ENCODE peak calls at places on chromosome 1, in eight cellular contexts. One of them, this sample, is unnamed.

GRCh38 chr1:46448109-46448911 is 41.3 kb upstream of the DMBX1 start:
- DNase-seq in cardiac muscle cell: no peak
- DNase-seq in left ventricle myocardium inferior: no peak
- DNase-seq in caudate nucleus: no peak
- DNase-seq in H1: peak; percentile 80
- DNase-seq in tibial nerve: no peak
- DNase-seq in CD8-positive, alpha-beta memory T cell: no peak
- DNase-seq in body of pancreas: no peak
- DNase-seq in this sample: no peak

GRCh38 chr1:90475623-90476022 is 241.5 kb downstream of the BARHL2 start:
- DNase-seq in cardiac muscle cell: peak; percentile 0
- DNase-seq in left ventricle myocardium inferior: no peak
- DNase-seq in caudate nucleus: no peak
- DNase-seq in H1: no peak
- DNase-seq in tibial nerve: no peak
- DNase-seq in CD8-positive, alpha-beta memory T cell: no peak
- DNase-seq in body of pancreas: no peak
- DNase-seq in this sample: peak; percentile 68

GRCh38 chr1:63461661-63462230 is 61.3 kb downstream of the ITGB3BP start:
- DNase-seq in cardiac muscle cell: no peak
- DNase-seq in left ventricle myocardium inferior: no peak
- DNase-seq in caudate nucleus: no peak
- DNase-seq in H1: no peak
- DNase-seq in tibial nerve: no peak
- DNase-seq in CD8-positive, alpha-beta memory T cell: no peak
- DNase-seq in body of pancreas: no peak
- DNase-seq in this sample: no peak

GRCh38 chr1:27658951-27659496 is 13.0 kb downstream of the IFI6 start:
- DNase-seq in cardiac muscle cell: peak; percentile 69
- DNase-seq in left ventricle myocardium inferior: no peak
- DNase-seq in caudate nucleus: no peak
- DNase-seq in H1: peak; percentile 64
- DNase-seq in tibial nerve: no peak
- DNase-seq in CD8-positive, alpha-beta memory T cell: no peak
- DNase-seq in body of pancreas: no peak
- DNase-seq in this sample: no peak

GRCh38 chr1:168637350-168637991 is 61.1 kb downstream of the XCL1 start:
- DNase-seq in cardiac muscle cell: peak; percentile 57
- DNase-seq in left ventricle myocardium inferior: no peak
- DNase-seq in caudate nucleus: no peak
- DNase-seq in H1: no peak
- DNase-seq in tibial nerve: no peak
- DNase-seq in CD8-positive, alpha-beta memory T cell: no peak
- DNase-seq in body of pancreas: peak; percentile 16
- DNase-seq in this sample: peak; percentile 80

GRCh38 chr1:185971688-185972087 is 237.5 kb downstream of the HMCN1 start:
- DNase-seq in cardiac muscle cell: peak; percentile 82
- DNase-seq in left ventricle myocardium inferior: no peak
- DNase-seq in caudate nucleus: no peak
- DNase-seq in H1: no peak
- DNase-seq in tibial nerve: no peak
- DNase-seq in CD8-positive, alpha-beta memory T cell: no peak
- DNase-seq in body of pancreas: no peak
- DNase-seq in this sample: no peak

GRCh38 chr1:113199718-113200455 is 126.9 kb downstream of the LRIG2 start:
- DNase-seq in cardiac muscle cell: no peak
- DNase-seq in left ventricle myocardium inferior: no peak
- DNase-seq in caudate nucleus: no peak
- DNase-seq in H1: no peak
- DNase-seq in tibial nerve: no peak
- DNase-seq in CD8-positive, alpha-beta memory T cell: no peak
- DNase-seq in body of pancreas: no peak
- DNase-seq in this sample: peak; percentile 38

GRCh38 chr1:177444997-177445746 is 274.4 kb downstream of the BRINP2 start:
- DNase-seq in cardiac muscle cell: no peak
- DNase-seq in left ventricle myocardium inferior: no peak
- DNase-seq in caudate nucleus: no peak
- DNase-seq in H1: no peak
- DNase-seq in tibial nerve: no peak
- DNase-seq in CD8-positive, alpha-beta memory T cell: no peak
- DNase-seq in body of pancreas: no peak
- DNase-seq in this sample: no peak

GRCh38 chr1:10152709-10153284 is 57.6 kb upstream of the KIF1B start:
- DNase-seq in cardiac muscle cell: peak; percentile 68
- DNase-seq in left ventricle myocardium inferior: no peak
- DNase-seq in caudate nucleus: no peak
- DNase-seq in H1: peak; percentile 87
- DNase-seq in tibial nerve: no peak
- DNase-seq in CD8-positive, alpha-beta memory T cell: no peak
- DNase-seq in body of pancreas: peak; percentile 35
- DNase-seq in this sample: peak; percentile 71

GRCh38 chr1:206893380-206893779 is 3.9 kb upstream of the IL24 start:
- DNase-seq in cardiac muscle cell: no peak
- DNase-seq in left ventricle myocardium inferior: no peak
- DNase-seq in caudate nucleus: no peak
- DNase-seq in H1: no peak
- DNase-seq in tibial nerve: no peak
- DNase-seq in CD8-positive, alpha-beta memory T cell: no peak
- DNase-seq in body of pancreas: no peak
- DNase-seq in this sample: no peak

GRCh38 chr1:206890125-206890637 is 7.1 kb upstream of the IL24 start:
- DNase-seq in cardiac muscle cell: peak; percentile 86
- DNase-seq in left ventricle myocardium inferior: no peak
- DNase-seq in caudate nucleus: no peak
- DNase-seq in H1: peak; percentile 38
- DNase-seq in tibial nerve: no peak
- DNase-seq in CD8-positive, alpha-beta memory T cell: no peak
- DNase-seq in body of pancreas: no peak
- DNase-seq in this sample: peak; percentile 17

GRCh38 chr1:206891412-206891811 is 5.8 kb upstream of the IL24 start:
- DNase-seq in cardiac muscle cell: peak; percentile 53
- DNase-seq in left ventricle myocardium inferior: no peak
- DNase-seq in caudate nucleus: no peak
- DNase-seq in H1: peak; percentile 29
- DNase-seq in tibial nerve: no peak
- DNase-seq in CD8-positive, alpha-beta memory T cell: no peak
- DNase-seq in body of pancreas: no peak
- DNase-seq in this sample: no peak

GRCh38 chr1:206890690-206891089 is 6.6 kb upstream of the IL24 start:
- DNase-seq in cardiac muscle cell: peak; percentile 94
- DNase-seq in left ventricle myocardium inferior: no peak
- DNase-seq in caudate nucleus: no peak
- DNase-seq in H1: peak; percentile 42
- DNase-seq in tibial nerve: no peak
- DNase-seq in CD8-positive, alpha-beta memory T cell: no peak
- DNase-seq in body of pancreas: no peak
- DNase-seq in this sample: peak; percentile 33

GRCh38 chr1:206892351-206892984 is 4.8 kb upstream of the IL24 start:
- DNase-seq in cardiac muscle cell: peak; percentile 75
- DNase-seq in left ventricle myocardium inferior: no peak
- DNase-seq in caudate nucleus: no peak
- DNase-seq in H1: no peak
- DNase-seq in tibial nerve: no peak
- DNase-seq in CD8-positive, alpha-beta memory T cell: no peak
- DNase-seq in body of pancreas: no peak
- DNase-seq in this sample: no peak
- H3K27ac ChIP-seq in cardiac muscle cell: no peak overlapping the region
- H3K27ac ChIP-seq in left ventricle myocardium inferior: no peak overlapping the region
- H3K27ac ChIP-seq in caudate nucleus: no peak overlapping the region
- H3K27ac ChIP-seq in H1: no peak overlapping the region
- H3K27ac ChIP-seq in tibial nerve: no peak overlapping the region
- H3K27ac ChIP-seq in CD8-positive, alpha-beta memory T cell: no peak overlapping the region
- H3K27ac ChIP-seq in body of pancreas: no peak overlapping the region
- H3K27ac ChIP-seq in this sample: no peak overlapping the region

GRCh38 chr1:68571499-68571898 is 74.6 kb upstream of the DEPDC1 start:
- DNase-seq in cardiac muscle cell: peak; percentile 38
- DNase-seq in left ventricle myocardium inferior: no peak
- DNase-seq in caudate nucleus: no peak
- DNase-seq in H1: no peak
- DNase-seq in tibial nerve: no peak
- DNase-seq in CD8-positive, alpha-beta memory T cell: no peak
- DNase-seq in body of pancreas: no peak
- DNase-seq in this sample: no peak

GRCh38 chr1:68565923-68566322 is 69.0 kb upstream of the DEPDC1 start:
- DNase-seq in cardiac muscle cell: no peak
- DNase-seq in left ventricle myocardium inferior: no peak
- DNase-seq in caudate nucleus: no peak
- DNase-seq in H1: no peak
- DNase-seq in tibial nerve: no peak
- DNase-seq in CD8-positive, alpha-beta memory T cell: no peak
- DNase-seq in body of pancreas: no peak
- DNase-seq in this sample: no peak

GRCh38 chr1:68570859-68571258 is 74.0 kb upstream of the DEPDC1 start:
- DNase-seq in cardiac muscle cell: peak; percentile 11
- DNase-seq in left ventricle myocardium inferior: no peak
- DNase-seq in caudate nucleus: no peak
- DNase-seq in H1: no peak
- DNase-seq in tibial nerve: no peak
- DNase-seq in CD8-positive, alpha-beta memory T cell: no peak
- DNase-seq in body of pancreas: no peak
- DNase-seq in this sample: no peak
- H3K27ac ChIP-seq in cardiac muscle cell: no peak overlapping the region
- H3K27ac ChIP-seq in left ventricle myocardium inferior: no peak overlapping the region
- H3K27ac ChIP-seq in caudate nucleus: peak overlapping the region; percentile 77
- H3K27ac ChIP-seq in H1: no peak overlapping the region
- H3K27ac ChIP-seq in tibial nerve: no peak overlapping the region
- H3K27ac ChIP-seq in CD8-positive, alpha-beta memory T cell: no peak overlapping the region
- H3K27ac ChIP-seq in body of pancreas: no peak overlapping the region
- H3K27ac ChIP-seq in this sample: no peak overlapping the region

GRCh38 chr1:50847303-50847702 is 112.8 kb downstream of the FAF1 start:
- DNase-seq in cardiac muscle cell: no peak
- DNase-seq in left ventricle myocardium inferior: no peak
- DNase-seq in caudate nucleus: no peak
- DNase-seq in H1: no peak
- DNase-seq in tibial nerve: no peak
- DNase-seq in CD8-positive, alpha-beta memory T cell: no peak
- DNase-seq in body of pancreas: no peak
- DNase-seq in this sample: no peak

GRCh38 chr1:50846224-50846839 is 113.7 kb downstream of the FAF1 start:
- DNase-seq in cardiac muscle cell: no peak
- DNase-seq in left ventricle myocardium inferior: no peak
- DNase-seq in caudate nucleus: no peak
- DNase-seq in H1: peak; percentile 45
- DNase-seq in tibial nerve: no peak
- DNase-seq in CD8-positive, alpha-beta memory T cell: no peak
- DNase-seq in body of pancreas: no peak
- DNase-seq in this sample: no peak

GRCh38 chr1:50836117-50836516 is 124.0 kb downstream of the FAF1 start:
- DNase-seq in cardiac muscle cell: no peak
- DNase-seq in left ventricle myocardium inferior: no peak
- DNase-seq in caudate nucleus: no peak
- DNase-seq in H1: no peak
- DNase-seq in tibial nerve: no peak
- DNase-seq in CD8-positive, alpha-beta memory T cell: no peak
- DNase-seq in body of pancreas: no peak
- DNase-seq in this sample: no peak

DNA sequence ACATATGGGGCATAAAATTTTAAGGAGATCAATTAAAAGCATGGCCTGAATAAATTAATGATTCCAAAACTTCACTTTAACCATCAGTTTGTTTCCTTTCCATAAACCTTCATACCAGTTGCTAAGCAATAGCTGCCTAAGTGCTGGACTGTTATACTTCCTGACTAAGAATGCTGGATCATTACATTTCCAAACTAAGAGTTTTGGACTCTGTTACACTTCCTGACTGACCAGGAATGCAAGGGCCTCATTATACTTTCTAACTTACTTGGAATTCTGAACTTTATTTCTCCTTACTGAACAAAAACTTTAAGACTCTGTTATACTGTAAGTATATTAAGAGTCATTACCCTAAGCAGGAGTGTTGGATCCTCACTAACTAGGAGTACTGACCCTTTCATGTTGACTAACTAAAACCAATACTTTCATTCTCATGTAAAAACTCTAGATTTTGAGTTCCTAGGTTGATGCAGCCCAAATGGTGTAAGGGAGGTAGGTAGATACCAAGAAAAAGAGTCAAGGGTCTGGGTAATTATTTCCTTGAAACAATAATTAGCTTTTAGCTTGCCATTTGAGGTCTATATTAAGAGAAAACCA is 118.2 kb downstream of the FAF1 start:
- DNase-seq in cardiac muscle cell: peak; percentile 56
- DNase-seq in left ventricle myocardium inferior: no peak
- DNase-seq in caudate nucleus: no peak
- DNase-seq in H1: no peak
- DNase-seq in tibial nerve: no peak
- DNase-seq in CD8-positive, alpha-beta memory T cell: no peak
- DNase-seq in body of pancreas: no peak
- DNase-seq in this sample: no peak
- H3K27ac ChIP-seq in cardiac muscle cell: no peak overlapping the region
- H3K27ac ChIP-seq in left ventricle myocardium inferior: no peak overlapping the region
- H3K27ac ChIP-seq in caudate nucleus: no peak overlapping the region
- H3K27ac ChIP-seq in H1: no peak overlapping the region
- H3K27ac ChIP-seq in tibial nerve: no peak overlapping the region
- H3K27ac ChIP-seq in CD8-positive, alpha-beta memory T cell: no peak overlapping the region
- H3K27ac ChIP-seq in body of pancreas: no peak overlapping the region
- H3K27ac ChIP-seq in this sample: no peak overlapping the region

GRCh38 chr1:6601865-6602668 is 602 bp downstream of the KLHL21 start:
- DNase-seq in cardiac muscle cell: no peak
- DNase-seq in left ventricle myocardium inferior: peak; percentile 51
- DNase-seq in caudate nucleus: peak; percentile 41
- DNase-seq in H1: no peak
- DNase-seq in tibial nerve: no peak
- DNase-seq in CD8-positive, alpha-beta memory T cell: no peak
- DNase-seq in body of pancreas: peak; percentile 72
- DNase-seq in this sample: no peak

GRCh38 chr1:6602669-6603423 is at the start of gene KLHL21:
- DNase-seq in cardiac muscle cell: peak; percentile 93
- DNase-seq in left ventricle myocardium inferior: peak; percentile 92
- DNase-seq in caudate nucleus: peak; percentile 86
- DNase-seq in H1: peak; percentile 79
- DNase-seq in tibial nerve: peak; percentile 85
- DNase-seq in CD8-positive, alpha-beta memory T cell: peak; percentile 84
- DNase-seq in body of pancreas: peak; percentile 92
- DNase-seq in this sample: peak; percentile 93

GRCh38 chr1:6599141-6599975 is 3.3 kb downstream of the KLHL21 start:
- DNase-seq in cardiac muscle cell: no peak
- DNase-seq in left ventricle myocardium inferior: no peak
- DNase-seq in caudate nucleus: no peak
- DNase-seq in H1: no peak
- DNase-seq in tibial nerve: no peak
- DNase-seq in CD8-positive, alpha-beta memory T cell: peak; percentile 32
- DNase-seq in body of pancreas: peak; percentile 33
- DNase-seq in this sample: no peak

GRCh38 chr1:6600410-6601048 is 2.1 kb downstream of the KLHL21 start:
- DNase-seq in cardiac muscle cell: no peak
- DNase-seq in left ventricle myocardium inferior: no peak
- DNase-seq in caudate nucleus: no peak
- DNase-seq in H1: peak; percentile 52
- DNase-seq in tibial nerve: no peak
- DNase-seq in CD8-positive, alpha-beta memory T cell: no peak
- DNase-seq in body of pancreas: no peak
- DNase-seq in this sample: no peak

GRCh38 chr1:6601049-6601864 is 1.4 kb downstream of the KLHL21 start:
- DNase-seq in cardiac muscle cell: peak; percentile 92
- DNase-seq in left ventricle myocardium inferior: peak; percentile 68
- DNase-seq in caudate nucleus: peak; percentile 31
- DNase-seq in H1: peak; percentile 58
- DNase-seq in tibial nerve: peak; percentile 63
- DNase-seq in CD8-positive, alpha-beta memory T cell: peak; percentile 60
- DNase-seq in body of pancreas: peak; percentile 94
- DNase-seq in this sample: peak; percentile 78
- H3K27ac ChIP-seq in cardiac muscle cell: peak overlapping the region; percentile 99
- H3K27ac ChIP-seq in left ventricle myocardium inferior: peak overlapping the region; percentile 100
- H3K27ac ChIP-seq in caudate nucleus: peak overlapping the region; percentile 95
- H3K27ac ChIP-seq in H1: no peak overlapping the region
- H3K27ac ChIP-seq in tibial nerve: peak overlapping the region; percentile 99
- H3K27ac ChIP-seq in CD8-positive, alpha-beta memory T cell: peak overlapping the region; percentile 94
- H3K27ac ChIP-seq in body of pancreas: peak overlapping the region; percentile 92
- H3K27ac ChIP-seq in this sample: peak overlapping the region; percentile 75

GRCh38 chr1:212980123-212980800 is 29.9 kb downstream of the VASH2 start:
- DNase-seq in cardiac muscle cell: peak; percentile 48
- DNase-seq in left ventricle myocardium inferior: peak; percentile 44
- DNase-seq in caudate nucleus: no peak
- DNase-seq in H1: no peak
- DNase-seq in tibial nerve: no peak
- DNase-seq in CD8-positive, alpha-beta memory T cell: no peak
- DNase-seq in body of pancreas: peak; percentile 19
- DNase-seq in this sample: no peak
- H3K27ac ChIP-seq in cardiac muscle cell: no peak overlapping the region
- H3K27ac ChIP-seq in left ventricle myocardium inferior: peak overlapping the region; percentile 57
- H3K27ac ChIP-seq in caudate nucleus: no peak overlapping the region
- H3K27ac ChIP-seq in H1: no peak overlapping the region
- H3K27ac ChIP-seq in tibial nerve: no peak overlapping the region
- H3K27ac ChIP-seq in CD8-positive, alpha-beta memory T cell: no peak overlapping the region
- H3K27ac ChIP-seq in body of pancreas: no peak overlapping the region
- H3K27ac ChIP-seq in this sample: no peak overlapping the region

This sample was measured in A673.